ENCODE peak calls at places on chromosomes 6 and 20, in seven cellular contexts. V is heart left ventricle; N is hepatocyte; Y is WERI-Rb-1; S is fibroblast of mammary gland; W is CD8-positive, alpha-beta T cell; O is PC-3. P is an unnamed sample.

GRCh38 chr20:38633577-38634093 is 32.0 kb downstream of the ARHGAP40 start:
- DNase-seq in V (peak), N (peak), Y (peak), S (peak), W (peak), O (peak), P (peak)

GRCh38 chr6:160139420-160139851 is 17.8 kb downstream of the SLC22A1 start:
- DNase-seq in V (no peak), N (peak), Y (no peak), S (peak), W (no peak), O (peak), P (peak)

GRCh38 chr6:6333498-6333897 is 13.0 kb upstream of the F13A1 start:
- DNase-seq in V (no peak), N (no peak), Y (no peak), S (no peak), W (no peak), O (peak), P (no peak)

GRCh38 chr20:37378785-37379598 is 33.1 kb downstream of the SRC start:
- DNase-seq in V (no peak), N (no peak), Y (no peak), S (peak), W (no peak), O (peak), P (peak)

GRCh38 chr20:431012-431904 is 23.2 kb downstream of the RBCK1 start:
- DNase-seq in V (peak), N (peak), Y (peak), S (peak), W (no peak), O (peak), P (peak)

GRCh38 chr6:90859612-90860011 is 272.7 kb upstream of the MAP3K7 start:
- DNase-seq in V (no peak), N (no peak), Y (peak), S (no peak), W (no peak), O (peak), P (no peak)

GRCh38 chr6:37979392-37980221 is 160.1 kb downstream of the ZFAND3 start:
- DNase-seq in V (no peak), N (no peak), Y (no peak), S (no peak), W (no peak), O (no peak), P (no peak)

GRCh38 chr6:75220365-75220764 is 14.5 kb upstream of the COL12A1 start:
- DNase-seq in V (no peak), N (no peak), Y (no peak), S (peak), W (no peak), O (no peak), P (peak)

GRCh38 chr20:57656821-57657536 is 36.8 kb upstream of the ZBP1 start:
- DNase-seq in V (peak), N (no peak), Y (peak), S (no peak), W (no peak), O (no peak), P (no peak)

GRCh38 chr6:166361080-166361429 is 18.7 kb upstream of the SFT2D1 start:
- DNase-seq in V (no peak), N (peak), Y (no peak), S (peak), W (no peak), O (peak), P (peak)

GRCh38 chr20:16363832-16364687 is 209.2 kb downstream of the KIF16B start:
- DNase-seq in V (no peak), N (no peak), Y (no peak), S (no peak), W (no peak), O (no peak), P (no peak)

GRCh38 chr20:568097-568864 is 24.7 kb upstream of the CSNK2A1 start:
- DNase-seq in V (peak), N (no peak), Y (peak), S (no peak), W (no peak), O (no peak), P (no peak)

GRCh38 chr20:40748182-40748581 is 59.1 kb upstream of the MAFB start:
- DNase-seq in V (no peak), N (no peak), Y (no peak), S (no peak), W (no peak), O (no peak), P (no peak)

GRCh38 chr20:40753472-40753871 is 64.4 kb upstream of the MAFB start:
- DNase-seq in V (no peak), N (no peak), Y (no peak), S (peak), W (no peak), O (no peak), P (no peak)

GRCh38 chr20:40749985-40750506 is 61.0 kb upstream of the MAFB start:
- DNase-seq in V (no peak), N (no peak), Y (no peak), S (peak), W (no peak), O (no peak), P (peak)

GRCh38 chr20:40754372-40754943 is 65.4 kb upstream of the MAFB start:
- DNase-seq in V (peak), N (peak), Y (no peak), S (peak), W (no peak), O (no peak), P (peak)

GRCh38 chr20:40750541-40750940 is 61.5 kb upstream of the MAFB start:
- DNase-seq in V (no peak), N (no peak), Y (no peak), S (peak), W (no peak), O (no peak), P (peak)
- TF ChIP-seq CTCF in V (no peak), N (no peak), Y (no peak), S (no peak), W (no peak), O (no peak), P (no peak)

DNA sequence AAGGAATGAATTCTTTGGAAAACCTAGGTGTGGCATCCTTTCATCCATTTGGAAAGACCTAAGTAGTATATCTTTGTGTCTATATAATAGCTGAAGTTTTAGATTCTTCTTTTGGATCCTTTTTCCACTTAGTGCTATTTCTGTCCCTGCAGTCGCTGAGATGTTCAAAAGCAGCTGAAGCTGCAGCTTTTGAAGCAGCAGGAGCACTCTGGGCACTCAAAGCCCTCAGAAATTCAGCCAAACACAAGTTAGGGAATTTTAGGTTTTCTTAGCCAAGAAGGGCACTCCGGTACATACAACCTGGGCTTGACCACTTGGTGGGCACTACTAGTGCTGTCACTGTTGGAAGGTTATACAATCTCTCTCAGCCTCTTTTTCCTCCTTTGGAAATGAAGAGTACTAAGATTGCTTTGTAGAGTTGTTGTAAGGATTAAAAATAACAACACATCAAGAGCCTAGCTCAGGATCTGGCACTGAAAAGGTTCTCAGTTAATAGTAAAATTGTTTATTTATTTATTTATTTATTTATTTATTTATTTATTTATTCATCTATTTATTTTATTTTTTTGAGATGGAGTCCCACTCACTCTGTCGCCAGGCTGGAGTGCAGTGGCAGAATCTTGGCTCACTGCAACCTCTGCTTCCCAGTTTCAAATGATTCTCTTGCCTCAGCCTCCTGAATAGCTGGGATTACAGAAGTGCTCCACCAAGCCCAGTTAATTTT is 71.9 kb upstream of the SLC22A16 start:
- DNase-seq in V (no peak), N (no peak), Y (no peak), S (no peak), W (no peak), O (no peak), P (no peak)
- H3K4me3 ChIP-seq in V (no peak), N (no peak), Y (no peak), S (no peak), W (no peak), O (no peak), P (no peak)

DNA sequence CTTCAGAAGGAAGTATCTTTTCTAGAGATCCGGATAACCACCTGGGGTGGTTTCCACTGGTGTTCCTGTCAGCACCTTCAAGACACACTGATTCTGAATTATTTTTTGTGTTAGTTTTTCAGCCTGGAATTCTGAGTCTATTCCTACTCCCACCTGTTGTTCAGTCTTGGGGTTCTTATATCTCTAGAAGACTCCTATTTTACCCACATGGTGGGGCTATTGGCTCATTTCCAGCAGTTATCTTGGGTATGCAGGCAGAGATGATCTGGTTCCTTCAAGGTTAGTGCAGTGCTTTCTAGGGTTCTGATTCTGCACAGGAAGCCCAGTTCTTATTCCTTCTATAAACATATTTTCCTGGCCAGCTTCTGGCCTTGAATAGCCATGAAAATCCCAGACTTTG is 175.6 kb upstream of the PDE7B start:
- DNase-seq in V (no peak), N (peak), Y (peak), S (peak), W (no peak), O (peak), P (peak)
- TF ChIP-seq CTCF in V (peak), N (peak), Y (peak), S (no peak), W (peak), O (peak), P (no peak)

GRCh38 chr20:54019127-54019526 is 51.3 kb downstream of the BCAS1 start:
- DNase-seq in V (no peak), N (no peak), Y (no peak), S (no peak), W (no peak), O (no peak), P (no peak)

GRCh38 chr20:54020348-54020747 is 50.0 kb downstream of the BCAS1 start:
- DNase-seq in V (no peak), N (no peak), Y (no peak), S (no peak), W (no peak), O (no peak), P (no peak)

GRCh38 chr20:54020868-54021267 is 49.5 kb downstream of the BCAS1 start:
- DNase-seq in V (no peak), N (no peak), Y (no peak), S (no peak), W (no peak), O (no peak), P (no peak)

GRCh38 chr20:54017846-54018245 is 52.5 kb downstream of the BCAS1 start:
- DNase-seq in V (no peak), N (no peak), Y (no peak), S (no peak), W (no peak), O (no peak), P (no peak)

DNA sequence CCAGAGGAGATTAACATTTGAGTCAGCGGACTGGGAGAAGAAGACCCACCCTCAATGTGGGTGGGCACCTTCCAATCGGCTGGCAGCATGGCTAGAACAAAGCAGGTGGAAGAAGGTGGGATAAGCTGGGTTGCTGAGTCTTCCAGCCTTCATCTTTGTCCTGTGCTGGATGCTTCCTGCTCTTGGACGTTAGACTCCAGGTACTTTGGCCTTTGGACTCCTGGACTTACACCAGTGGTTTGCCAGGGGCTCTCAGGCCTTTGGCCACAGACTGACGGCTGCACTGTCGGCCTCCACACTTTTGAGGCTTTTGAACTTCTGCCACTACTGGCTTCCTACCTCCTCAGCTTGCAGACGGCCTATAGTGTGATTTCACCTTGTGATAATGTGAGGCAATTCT is 50.8 kb downstream of the BCAS1 start:
- DNase-seq in V (no peak), N (no peak), Y (no peak), S (no peak), W (no peak), O (no peak), P (no peak)
- H3K4me3 ChIP-seq in V (no peak), N (no peak), Y (no peak), S (no peak), W (no peak), O (no peak), P (no peak)

DNA sequence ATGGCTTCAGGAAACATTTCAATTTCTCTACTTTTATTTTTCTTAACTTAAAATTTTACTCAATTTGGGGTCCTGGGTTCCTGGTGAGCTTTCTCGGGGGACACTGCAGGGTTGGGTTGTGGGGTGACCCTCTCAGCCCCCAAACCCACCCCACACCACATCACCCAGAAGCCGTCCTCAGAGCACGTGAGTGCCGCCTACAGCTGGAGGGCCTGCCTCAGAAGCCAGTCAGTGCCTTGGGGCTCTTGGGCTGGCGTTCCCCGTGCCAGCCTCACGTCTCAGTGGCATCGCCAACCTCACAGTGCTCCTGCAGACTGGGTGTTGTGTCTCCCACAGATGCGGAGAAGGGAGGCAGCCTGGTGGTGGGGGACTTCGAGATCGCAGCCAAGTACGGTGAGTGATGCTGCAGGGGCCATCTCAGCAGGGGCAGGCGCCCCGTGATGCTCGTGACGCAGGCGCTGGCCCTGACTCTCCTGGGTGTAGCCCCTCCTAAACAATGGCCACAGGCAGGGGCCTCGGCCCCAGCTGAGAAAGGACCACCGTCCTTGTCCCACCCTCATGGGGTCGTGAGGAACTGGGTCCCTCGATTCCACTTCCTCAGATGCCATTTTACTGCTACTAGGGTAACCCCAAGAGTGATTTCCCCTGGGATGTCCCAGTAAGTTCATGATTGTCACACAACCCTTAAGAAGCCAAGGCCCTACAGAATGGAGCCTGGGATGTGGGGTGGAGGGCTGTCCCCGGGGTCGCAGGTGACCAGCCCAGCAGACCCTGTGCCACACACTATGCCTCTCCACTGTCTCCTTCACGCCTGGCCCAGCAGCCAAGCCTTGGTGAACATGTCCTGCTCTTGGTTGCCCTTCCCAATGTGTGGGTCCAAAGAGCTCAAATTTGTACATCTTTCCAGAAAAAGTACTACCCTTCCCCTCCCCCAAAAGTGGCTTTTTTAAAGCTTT is 23.8 kb upstream of the PYGB start:
- DNase-seq in V (no peak), N (no peak), Y (no peak), S (no peak), W (no peak), O (no peak), P (no peak)
- TF ChIP-seq CTCF in V (no peak), N (no peak), Y (no peak), S (no peak), W (no peak), O (no peak), P (no peak)

GRCh38 chr6:106253731-106254130 is 71.8 kb downstream of the ATG5 start:
- DNase-seq in V (no peak), N (no peak), Y (no peak), S (peak), W (no peak), O (peak), P (no peak)
- H3K4me3 ChIP-seq in V (no peak), N (no peak), Y (no peak), S (no peak), W (no peak), O (peak), P (no peak)

GRCh38 chr6:21051777-21052176 is 517.5 kb downstream of the CDKAL1 start:
- DNase-seq in V (no peak), N (no peak), Y (no peak), S (no peak), W (no peak), O (no peak), P (no peak)
- TF ChIP-seq CTCF in V (no peak), N (no peak), Y (no peak), S (no peak), W (no peak), O (no peak), P (no peak)

GRCh38 chr20:44477151-44477550 is 1.5 kb downstream of the TTPAL start:
- DNase-seq in V (no peak), N (no peak), Y (no peak), S (no peak), W (no peak), O (peak), P (no peak)
- H3K4me3 ChIP-seq in V (no peak), N (no peak), Y (no peak), S (peak), W (no peak), O (peak), P (peak)